ENCODE peak calls at places on chromosomes 11 and 22, in four cellular contexts. M, C, S and U are unnamed samples. For H3K4me1, the result is how much of the 10 kb centered on the place peaks cover.

GRCh38 chr11:33168605-33169240 is 7.4 kb upstream of the CSTF3 start:
- DNase-seq in M (no peak), C (no peak), S (no peak), U (no peak)

GRCh38 chr22:18109410-18110193 is 1.0 kb upstream of the TUBA8 start:
- DNase-seq in M (no peak), C (no peak), S (no peak), U (no peak)

GRCh38 chr22:19853058-19853878 is 1.4 kb downstream of the GNB1L start:
- DNase-seq in M (no peak), C (no peak), S (no peak), U (no peak)

GRCh38 chr22:37242395-37242918 is 1.6 kb downstream of the RAC2 start:
- DNase-seq in M (no peak), C (no peak), S (peak), U (no peak)

GRCh38 chr22:24926849-24927579 is 19.5 kb downstream of the LHFPL7 start:
- DNase-seq in M (no peak), C (no peak), S (no peak), U (no peak)

GRCh38 chr11:34653851-34654490 is 33.1 kb downstream of the EHF start:
- DNase-seq in M (no peak), C (peak), S (no peak), U (no peak)

GRCh38 chr11:76860539-76861475 is at the start of gene ACER3:
- DNase-seq in M (peak), C (peak), S (peak), U (peak)

GRCh38 chr22:45229181-45229580 is 11.5 kb downstream of the KIAA0930 start:
- DNase-seq in M (no peak), C (no peak), S (no peak), U (no peak)

GRCh38 chr11:10454506-10454901 is 560 bp upstream of the AMPD3 start:
- DNase-seq in M (no peak), C (no peak), S (no peak), U (no peak)

GRCh38 chr11:72443016-72443415 is 8.7 kb upstream of the CLPB start:
- DNase-seq in M (no peak), C (no peak), S (no peak), U (no peak)

GRCh38 chr11:75547177-75547576 is 14.9 kb upstream of the SERPINH1 start:
- DNase-seq in M (no peak), C (no peak), S (no peak), U (no peak)

GRCh38 chr22:46881373-46882118 is 119.1 kb downstream of the TBC1D22A start:
- DNase-seq in M (no peak), C (no peak), S (no peak), U (no peak)

GRCh38 chr11:1158681-1159525 is 1.1 kb downstream of the MUC5AC start:
- DNase-seq in M (no peak), C (no peak), S (no peak), U (no peak)

GRCh38 chr11:72232260-72233055 is 7.9 kb downstream of the INPPL1 start:
- DNase-seq in M (no peak), C (no peak), S (no peak), U (no peak)

GRCh38 chr22:26487996-26488395 is 4.3 kb downstream of the SRRD start:
- DNase-seq in M (no peak), C (no peak), S (no peak), U (no peak)

GRCh38 chr22:23750374-23750743 is 553 bp downstream of the ZNF70 start:
- DNase-seq in M (no peak), C (no peak), S (no peak), U (no peak)

GRCh38 chr11:70506658-70506970 is 108.3 kb downstream of the CTTN start:
- DNase-seq in M (no peak), C (no peak), S (no peak), U (no peak)

GRCh38 chr11:124758355-124759267 is 3.5 kb downstream of the ESAM start:
- DNase-seq in M (peak), C (peak), S (no peak), U (peak)

GRCh38 chr22:37226087-37226486 is 13.8 kb upstream of the SSTR3 start:
- DNase-seq in M (no peak), C (no peak), S (no peak), U (no peak)

GRCh38 chr22:30423296-30423958 is 2.1 kb upstream of the MTFP1 start:
- DNase-seq in M (no peak), C (no peak), S (no peak), U (no peak)

GRCh38 chr11:59283825-59284772 is 71.4 kb upstream of the MPEG1 start:
- DNase-seq in M (no peak), C (peak), S (peak), U (peak)

GRCh38 chr11:5291207-5291838 is 10.4 kb downstream of the OR51B4 start:
- DNase-seq in M (no peak), C (peak), S (no peak), U (peak)

GRCh38 chr22:21663738-21664137 is 2.1 kb upstream of the PPIL2 start:
- DNase-seq in M (no peak), C (no peak), S (no peak), U (no peak)

GRCh38 chr22:32573991-32574390 is 99.4 kb downstream of the FBXO7 start:
- DNase-seq in M (no peak), C (no peak), S (no peak), U (no peak)

GRCh38 chr11:33258631-33259184 is 1.5 kb downstream of the HIPK3 start:
- DNase-seq in M (no peak), C (peak), S (no peak), U (no peak)

GRCh38 chr11:67504950-67505561 is at the start of gene PITPNM1:
- DNase-seq in M (no peak), C (peak), S (no peak), U (peak)

GRCh38 chr11:26158251-26158650 is 173.7 kb upstream of the ANO3 start:
- DNase-seq in M (no peak), C (no peak), S (no peak), U (no peak)

GRCh38 chr22:19523240-19524169 is 705 bp downstream of the CLDN5 start:
- DNase-seq in M (no peak), C (no peak), S (no peak), U (no peak)

GRCh38 chr11:131253885-131254204 is 116.6 kb upstream of the NTM start:
- DNase-seq in M (peak), C (no peak), S (no peak), U (peak)

GRCh38 chr22:44424867-44425351 is 73.1 kb downstream of the RTL6 start:
- DNase-seq in M (no peak), C (no peak), S (no peak), U (no peak)

GRCh38 chr11:7449841-7450214 is 35.5 kb upstream of the OLFML1 start:
- DNase-seq in M (no peak), C (no peak), S (no peak), U (no peak)

GRCh38 chr22:23033116-23033905 is 37.0 kb upstream of the GNAZ start:
- DNase-seq in M (no peak), C (no peak), S (no peak), U (no peak)

GRCh38 chr11:86456075-86456939 is 81.6 kb downstream of the CCDC81 start:
- DNase-seq in M (peak), C (peak), S (peak), U (peak)

GRCh38 chr11:35622070-35622469 is 3.8 kb downstream of the FJX1 start:
- DNase-seq in M (no peak), C (peak), S (no peak), U (no peak)

DNA sequence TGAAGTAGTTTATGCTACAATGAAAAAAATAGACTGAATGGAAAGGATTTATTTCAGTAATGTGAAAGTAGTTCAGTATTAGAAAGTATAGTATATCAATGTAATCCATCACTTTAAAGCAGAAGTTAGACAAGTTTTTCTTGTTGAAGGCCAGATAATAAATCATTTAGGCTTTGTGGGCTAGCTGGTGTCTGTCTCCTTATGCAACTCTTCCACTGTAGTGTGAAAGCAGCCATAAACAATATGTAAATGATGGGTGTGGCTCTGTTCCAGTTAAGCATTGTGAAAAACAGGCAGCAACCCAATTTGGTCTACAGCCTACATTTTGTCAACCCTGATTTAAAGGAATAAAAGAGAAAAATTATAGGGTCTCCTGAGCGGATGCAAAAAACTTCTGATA is 127.4 kb upstream of the THY1 start:
- DNase-seq in M (no peak), C (no peak), S (no peak), U (no peak)
- H3K4me1 ChIP-seq in M (under half), C (under half), S (under half), U (under half)

DNA sequence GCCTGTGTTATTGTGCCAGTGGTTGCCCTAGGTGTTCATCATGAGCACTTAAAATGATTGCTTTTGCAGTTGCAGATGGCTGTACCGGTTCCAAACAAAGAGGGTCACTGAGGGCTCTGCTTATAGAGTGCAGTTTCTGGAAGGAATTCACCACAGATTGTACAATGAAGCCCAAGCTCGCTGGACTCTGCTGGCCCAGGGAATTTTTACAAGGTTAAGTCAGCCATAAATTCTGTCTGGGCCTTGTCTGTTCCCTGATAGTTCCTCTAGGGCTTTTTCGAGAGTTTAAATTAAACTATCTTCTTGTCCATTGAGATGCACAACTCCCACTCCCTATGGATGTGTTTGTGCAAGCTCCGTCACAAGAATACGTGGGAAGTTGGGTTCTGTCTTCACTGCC is 153.7 kb upstream of the TTC12 start:
- DNase-seq in M (no peak), C (no peak), S (no peak), U (no peak)
- TF ChIP-seq SUZ12 in M (no peak), C (no peak), S (no peak), U (no peak)

GRCh38 chr11:119027561-119028345 is 2.9 kb downstream of the SLC37A4 start:
- DNase-seq in M (no peak), C (no peak), S (no peak), U (no peak)
- H3K4me1 ChIP-seq in M (under half), C (half or more), S (under half), U (under half)

GRCh38 chr22:50277761-50278160 is 7.6 kb upstream of the MAPK11 start:
- DNase-seq in M (no peak), C (no peak), S (no peak), U (no peak)

GRCh38 chr22:50276143-50276542 is 6.0 kb upstream of the MAPK11 start:
- DNase-seq in M (no peak), C (peak), S (peak), U (no peak)

GRCh38 chr22:50274311-50274710 is 4.1 kb upstream of the MAPK11 start:
- DNase-seq in M (no peak), C (peak), S (no peak), U (no peak)

GRCh38 chr22:50278461-50278860 is 8.3 kb upstream of the MAPK11 start:
- DNase-seq in M (no peak), C (no peak), S (no peak), U (no peak)

GRCh38 chr22:50275181-50276055 is 5.2 kb upstream of the MAPK11 start:
- DNase-seq in M (no peak), C (no peak), S (no peak), U (no peak)
- TF ChIP-seq SUZ12 in M (no peak), C (no peak), S (no peak), U (no peak)

GRCh38 chr11:128582496-128583366 is 4.6 kb downstream of the ETS1 start:
- DNase-seq in M (peak), C (no peak), S (no peak), U (peak)
- H3K4me1 ChIP-seq in M (under half), C (under half), S (under half), U (under half)

GRCh38 chr11:102920118-102920684 is 35.3 kb downstream of the MMP13 start:
- DNase-seq in M (no peak), C (no peak), S (peak), U (no peak)
- TF ChIP-seq SUZ12 in M (no peak), C (no peak), S (no peak), U (no peak)